ENCODE peak calls at places on chromosomes 5 and 9, in eight cellular contexts. K is HCT116, P is upper lobe of left lung, R is HepG2, M is GM23338, G is GM12878, O is K562, I is Panc1. L is an unnamed sample.

GRCh38 chr9:133828338-133828997 is 90.3 kb upstream of the SARDH start:
- ATAC-seq in P (no peak), G (no peak), M (no peak), I (no peak), K (no peak), R (no peak), O (peak), L (no peak)

GRCh38 chr5:87266914-87267573 is 639 bp upstream of the RASA1 start:
- ATAC-seq in K (no peak), I (peak), G (peak), M (no peak), O (no peak), P (peak), R (no peak), L (peak)

GRCh38 chr5:58453326-58453725 is 6.6 kb downstream of the PLK2 start:
- ATAC-seq in R (no peak), P (no peak), K (no peak), O (no peak), G (no peak), M (no peak), I (no peak), L (no peak)

GRCh38 chr9:97045300-97045699 is 6.4 kb upstream of the CTSV start:
- ATAC-seq in K (no peak), R (no peak), O (no peak), I (no peak), G (no peak), M (peak), P (no peak), L (no peak)

GRCh38 chr5:22649076-22649475 is 204.1 kb downstream of the CDH12 start:
- ATAC-seq in K (no peak), G (no peak), M (no peak), I (peak), P (no peak), R (no peak), O (no peak), L (no peak)

GRCh38 chr9:8431505-8431904 is 631.9 kb upstream of the DMAC1 start:
- ATAC-seq in G (no peak), I (no peak), O (no peak), R (no peak), M (peak), P (no peak), K (no peak), L (no peak)

GRCh38 chr5:125890387-125890955 is 532.7 kb upstream of the GRAMD2B start:
- ATAC-seq in K (no peak), G (no peak), R (no peak), O (no peak), P (no peak), M (no peak), I (no peak), L (no peak)

GRCh38 chr9:87290241-87290700 is 207.4 kb upstream of the DAPK1 start:
- ATAC-seq in I (no peak), O (peak), G (peak), R (peak), M (peak), K (peak), P (no peak), L (no peak)

GRCh38 chr5:63053019-63053638 is 474.5 kb downstream of the LRRC70 start:
- ATAC-seq in I (no peak), P (peak), M (no peak), O (no peak), K (no peak), R (peak), G (peak), L (peak)

GRCh38 chr5:10827571-10827970 is 66.5 kb upstream of the DAP start:
- ATAC-seq in P (no peak), R (no peak), G (no peak), O (no peak), K (no peak), M (no peak), I (no peak), L (no peak)

GRCh38 chr5:9282211-9282610 is 263.7 kb downstream of the SEMA5A start:
- ATAC-seq in R (no peak), P (no peak), I (no peak), M (no peak), O (no peak), G (no peak), K (no peak), L (no peak)

GRCh38 chr5:176934309-176934930 is 35.3 kb upstream of the HK3 start:
- ATAC-seq in O (no peak), R (no peak), K (no peak), I (no peak), P (no peak), M (no peak), G (no peak), L (no peak)

GRCh38 chr9:117835798-117836197 is 131.6 kb downstream of the TLR4 start:
- ATAC-seq in O (no peak), G (peak), I (no peak), K (no peak), P (no peak), R (no peak), M (no peak), L (no peak)

GRCh38 chr5:124263680-124264491 is 482.6 kb downstream of the ZNF608 start:
- ATAC-seq in M (peak), G (no peak), R (no peak), I (no peak), P (no peak), O (no peak), K (no peak), L (no peak)

GRCh38 chr5:162484095-162484494 is 416.5 kb downstream of the GABRG2 start:
- ATAC-seq in I (no peak), G (no peak), M (no peak), K (no peak), P (no peak), R (no peak), O (no peak), L (no peak)

GRCh38 chr9:36158917-36159316 is 10.3 kb upstream of the CCIN start:
- ATAC-seq in P (peak), I (no peak), O (no peak), R (no peak), G (no peak), M (no peak), K (no peak), L (peak)

GRCh38 chr9:71681708-71682268 is 86.5 kb downstream of the CEMIP2 start:
- ATAC-seq in P (no peak), R (no peak), O (peak), K (peak), G (no peak), I (no peak), M (no peak), L (no peak)

GRCh38 chr5:63960646-63961045 is 1.6 kb downstream of the HTR1A start:
- ATAC-seq in K (no peak), I (no peak), P (peak), O (no peak), R (no peak), G (no peak), M (no peak), L (no peak)

GRCh38 chr5:72288923-72289322 is 31.1 kb downstream of the MRPS27 start:
- ATAC-seq in G (no peak), I (no peak), R (no peak), M (no peak), O (no peak), K (no peak), P (no peak), L (no peak)

GRCh38 chr5:151068571-151069197 is 12.2 kb downstream of the TNIP1 start:
- ATAC-seq in K (no peak), M (no peak), P (peak), I (no peak), R (peak), O (no peak), G (peak), L (peak)

GRCh38 chr9:131627846-131628820 is 82.8 kb downstream of the PRRT1B start:
- ATAC-seq in I (no peak), M (peak), O (no peak), R (no peak), G (peak), K (no peak), P (peak), L (peak)

GRCh38 chr9:97594414-97594921 is 38.7 kb downstream of the TSTD2 start:
- ATAC-seq in R (no peak), P (no peak), M (peak), I (no peak), G (no peak), O (no peak), K (no peak), L (peak)

GRCh38 chr5:131475416-131476045 is 159.5 kb downstream of the RAPGEF6 start:
- ATAC-seq in P (no peak), M (no peak), O (no peak), K (no peak), G (no peak), R (no peak), I (no peak), L (no peak)

DNA sequence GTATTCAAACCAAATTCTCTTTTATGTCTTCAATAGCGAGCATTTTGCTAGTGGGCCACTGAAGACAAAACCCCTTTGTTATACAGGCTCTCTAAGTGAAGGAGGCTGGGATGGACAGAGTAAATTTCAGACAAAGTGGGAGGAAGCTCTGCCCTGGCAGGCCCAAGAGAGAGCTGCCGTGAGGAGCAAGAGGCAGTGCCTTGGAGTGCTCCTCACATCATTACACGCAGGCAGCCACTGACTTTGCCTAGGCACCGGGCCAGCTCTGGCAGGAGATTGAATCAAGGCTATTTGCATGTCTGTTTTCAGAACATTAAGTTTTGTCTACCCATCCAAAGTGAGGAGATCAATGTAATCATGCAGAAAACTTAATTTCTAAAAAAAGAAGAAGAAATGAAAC is 167.7 kb downstream of the CCDC192 start:
- ATAC-seq in R (no peak), K (no peak), M (peak), P (peak), G (peak), I (no peak), O (no peak), L (peak)
- TF ChIP-seq POLR2AphosphoS5 in R (no peak), K (no peak), M (no peak), P (no peak), G (no peak), I (no peak), O (no peak), L (peak)

DNA sequence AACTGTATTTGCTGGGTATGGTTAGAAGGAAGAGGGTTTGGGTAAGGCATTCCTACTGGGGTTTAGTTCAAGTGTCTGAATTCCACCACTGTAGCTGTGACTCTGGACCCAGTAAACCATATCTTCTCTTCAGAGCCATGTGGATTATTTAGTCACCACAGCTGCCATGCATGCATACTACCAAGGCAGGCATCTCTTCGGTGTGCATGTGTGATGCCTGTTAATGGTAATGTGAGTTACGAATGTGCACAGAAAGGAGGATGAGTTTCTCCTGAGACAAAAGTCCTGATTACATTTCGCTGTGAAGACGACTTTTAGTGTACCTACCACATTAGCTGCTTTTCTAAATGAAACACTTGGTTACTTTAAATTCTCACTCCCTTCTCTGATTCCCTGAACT is 9.3 kb downstream of the PBX3 start:
- ATAC-seq in I (no peak), K (no peak), M (no peak), P (no peak), O (no peak), R (no peak), G (peak), L (no peak)
- TF ChIP-seq POLR2AphosphoS5 in I (no peak), K (no peak), M (no peak), P (no peak), O (no peak), R (no peak), G (no peak), L (no peak)

GRCh38 chr9:128917151-128917849 is 3.5 kb upstream of the PHYHD1 start:
- ATAC-seq in M (no peak), O (no peak), K (no peak), R (no peak), I (no peak), G (no peak), P (peak), L (peak)
- TF ChIP-seq POLR2AphosphoS5 in M (no peak), O (no peak), K (no peak), R (no peak), I (no peak), G (no peak), P (peak), L (peak)

DNA sequence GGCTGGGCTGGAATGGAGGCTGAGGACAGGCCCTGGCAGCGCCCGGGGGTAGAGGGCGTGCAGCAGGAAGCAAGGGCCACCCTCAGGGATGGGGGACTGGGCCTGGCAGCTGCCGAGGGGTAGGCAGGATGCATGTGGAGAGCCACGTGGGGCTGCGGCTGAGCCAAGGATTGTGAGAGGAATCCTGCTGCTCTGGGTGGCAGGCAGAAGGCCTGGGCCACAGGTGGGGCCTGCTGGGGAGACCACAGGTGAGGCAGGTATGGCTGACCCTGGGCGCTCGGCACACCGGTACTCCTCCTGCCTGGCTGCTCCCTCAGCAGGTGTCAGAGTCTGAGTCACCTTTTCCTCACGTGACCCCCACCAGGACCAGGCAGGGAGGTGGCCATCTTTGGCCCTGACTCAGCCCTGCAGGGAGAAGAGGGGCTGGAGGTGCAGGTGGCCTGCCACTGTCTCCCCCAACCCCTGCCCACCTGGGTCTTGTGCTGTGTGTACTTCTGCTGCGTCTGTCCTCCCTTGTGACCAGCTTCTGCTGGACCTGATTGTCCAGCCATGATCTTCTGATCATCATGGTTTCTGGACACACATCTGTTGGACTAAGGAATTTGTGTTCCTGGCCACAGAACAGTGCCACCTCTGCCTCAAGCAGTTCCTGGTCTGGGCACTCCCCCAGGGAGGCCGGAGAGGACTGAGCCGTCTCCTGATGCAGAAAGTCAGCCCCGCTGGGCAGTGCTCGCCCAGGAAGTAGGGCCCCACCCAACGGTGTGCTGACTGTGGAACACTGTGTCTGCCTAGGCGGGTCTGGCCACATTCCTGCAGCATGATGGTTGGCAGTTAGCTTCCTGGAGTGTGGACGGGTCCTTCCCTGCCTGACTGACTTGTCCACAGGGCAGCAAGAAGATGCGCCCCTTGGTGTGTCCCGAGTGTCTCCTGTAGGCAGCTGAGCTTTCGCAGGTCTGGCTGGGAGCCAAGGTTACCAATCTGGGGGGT is 6.4 kb downstream of the ARRDC1 start:
- ATAC-seq in M (peak), O (peak), P (peak), G (peak), K (peak), I (peak), R (peak), L (peak)
- TF ChIP-seq POLR2AphosphoS5 in M (no peak), O (no peak), P (peak), G (no peak), K (peak), I (no peak), R (no peak), L (no peak)

DNA sequence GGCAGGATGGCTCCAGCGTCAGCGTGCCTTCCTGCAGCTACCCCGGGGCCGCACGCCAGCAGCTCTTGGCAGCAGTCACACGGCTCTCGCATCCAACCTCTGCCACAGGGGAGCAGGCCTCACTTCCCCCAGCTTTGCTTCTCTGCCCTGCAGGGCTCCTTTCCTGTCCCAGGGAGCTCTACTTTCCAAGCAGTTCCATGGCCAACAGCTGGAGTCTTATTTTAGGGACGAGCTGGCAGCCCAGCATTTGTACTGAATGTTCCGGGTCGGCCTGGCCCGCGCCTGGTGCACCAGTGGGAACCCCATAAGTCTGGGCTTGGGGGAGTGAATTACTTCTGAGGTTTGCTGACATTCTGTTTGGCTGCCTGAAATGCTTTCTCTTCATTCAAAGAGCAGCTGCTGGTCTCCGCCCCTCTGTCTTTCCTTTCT is 34.6 kb downstream of the GADD45G start:
- ATAC-seq in G (no peak), M (peak), K (no peak), P (peak), O (no peak), I (no peak), R (no peak), L (peak)
- TF ChIP-seq POLR2AphosphoS5 in G (no peak), M (no peak), K (no peak), P (no peak), O (no peak), I (no peak), R (no peak), L (peak)

GRCh38 chr5:93311825-93312224 is 269.2 kb downstream of the NR2F1-AS1 start:
- ATAC-seq in I (no peak), P (peak), R (no peak), M (no peak), G (no peak), K (no peak), O (no peak), L (no peak)
- TF ChIP-seq POLR2AphosphoS5 in I (no peak), P (no peak), R (no peak), M (no peak), G (no peak), K (no peak), O (no peak), L (peak)